ENCODE peak calls at places on chromosomes 4 and X, in nine cellular contexts. A, N, G, Z, F, T, K, W and D are unnamed samples.

GRCh38 chr4:54226399-54227260 is 2.5 kb upstream of the PDGFRA start:
- DNase-seq in F (no peak), A (peak; percentile 56), Z (peak; percentile 35), W (no peak), K (no peak), T (peak; percentile 96), G (peak; percentile 47), N (peak; percentile 60), D (no peak)

GRCh38 chr4:147085796-147086195 is 140.1 kb upstream of the TTC29 start:
- DNase-seq in F (no peak), W (no peak), K (no peak), A (no peak), N (no peak), Z (no peak), T (no peak), G (no peak), D (no peak)

GRCh38 chr4:153010137-153010536 is 74.0 kb downstream of the FHDC1 start:
- DNase-seq in A (no peak), W (no peak), G (no peak), T (no peak), Z (no peak), N (no peak), K (no peak), F (no peak), D (no peak)

GRCh38 chrX:53716328-53717088 is 30.0 kb upstream of the HUWE1 start:
- DNase-seq in G (no peak), F (no peak), N (no peak), K (no peak), T (peak; percentile 28), Z (no peak), W (peak; percentile 41), A (no peak), D (no peak)

GRCh38 chrX:16612257-16612987 is 37.5 kb upstream of the S100G start:
- DNase-seq in T (no peak), N (no peak), W (no peak), G (no peak), K (no peak), F (no peak), A (no peak), Z (no peak), D (no peak)

GRCh38 chr4:107017681-107018321 is 18.3 kb downstream of the DKK2 start:
- DNase-seq in T (no peak), N (no peak), Z (no peak), F (no peak), G (no peak), W (no peak), K (no peak), A (no peak), D (no peak)

GRCh38 chrX:12701625-12702024 is 89.6 kb upstream of the PRPS2 start:
- DNase-seq in T (peak; percentile 79), A (no peak), G (peak; percentile 58), W (peak; percentile 49), N (peak; percentile 75), F (no peak), Z (peak; percentile 33), K (peak; percentile 15), D (peak; percentile 36)

GRCh38 chr4:100935090-100935489 is 412.2 kb downstream of the PPP3CA start:
- DNase-seq in N (no peak), T (no peak), F (no peak), K (no peak), Z (no peak), A (no peak), G (no peak), W (no peak), D (no peak)

GRCh38 chr4:7649741-7650531 is 215.2 kb upstream of the PSAPL1 start:
- DNase-seq in T (peak; percentile 65), G (no peak), F (no peak), W (no peak), N (peak; percentile 41), A (peak; percentile 31), Z (no peak), K (no peak), D (peak; percentile 58)

GRCh38 chr4:145502809-145503208 is 21.2 kb downstream of the SMAD1 start:
- DNase-seq in K (no peak), G (no peak), F (no peak), W (no peak), A (no peak), N (no peak), Z (no peak), T (no peak), D (no peak)

GRCh38 chr4:74549936-74550335 is 105.0 kb downstream of the AREG start:
- DNase-seq in A (no peak), F (no peak), W (no peak), Z (no peak), N (no peak), T (no peak), K (no peak), G (no peak), D (no peak)

GRCh38 chr4:117898496-117898895 is 135.8 kb upstream of the NDST3 start:
- DNase-seq in W (no peak), A (no peak), Z (no peak), T (no peak), K (no peak), F (no peak), G (no peak), N (no peak), D (no peak)

GRCh38 chr4:151676301-151676700 is 84.5 kb downstream of the GATB start:
- DNase-seq in T (peak; percentile 67), W (no peak), F (no peak), Z (no peak), N (no peak), A (no peak), K (no peak), G (no peak), D (no peak)

GRCh38 chr4:4599886-4600285 is 58.0 kb upstream of the STX18 start:
- DNase-seq in W (no peak), G (no peak), A (no peak), N (no peak), Z (no peak), F (no peak), K (no peak), T (no peak), D (no peak)

GRCh38 chr4:88672987-88673386 is 24.6 kb downstream of the NAP1L5 start:
- DNase-seq in G (peak; percentile 47), A (no peak), W (no peak), N (no peak), K (no peak), Z (peak; percentile 10), F (no peak), T (peak; percentile 64), D (peak; percentile 10)

GRCh38 chrX:44305921-44306320 is 37.6 kb downstream of the EFHC2 start:
- DNase-seq in F (no peak), W (no peak), T (no peak), G (no peak), K (no peak), N (no peak), Z (no peak), A (no peak), D (no peak)

GRCh38 chr4:94399721-94400120 is 52.0 kb upstream of the PDLIM5 start:
- DNase-seq in A (no peak), W (no peak), F (no peak), G (no peak), K (no peak), T (no peak), Z (no peak), N (no peak), D (no peak)

DNA sequence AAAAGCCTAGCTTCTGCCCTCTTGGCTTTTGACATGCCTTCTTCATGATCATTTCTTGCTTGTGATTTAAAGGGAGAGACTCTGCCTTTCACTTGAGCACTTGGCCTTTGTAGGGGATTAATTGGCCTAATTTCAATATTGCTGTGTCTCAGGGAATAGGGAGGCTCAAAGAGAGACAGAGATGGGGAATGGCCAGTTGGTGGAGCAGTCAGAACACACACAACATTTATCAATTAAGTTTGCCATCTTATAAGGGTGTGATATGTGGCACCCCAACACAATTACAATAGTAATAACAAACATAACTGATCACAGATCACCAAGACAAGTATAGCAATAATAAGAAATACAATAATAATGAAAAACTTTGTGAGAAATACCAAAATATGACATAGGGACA is 122.5 kb upstream of the VCX start:
- DNase-seq in Z (no peak), N (no peak), W (no peak), G (no peak), K (no peak), F (no peak), A (no peak), T (no peak), D (no peak)
- TF ChIP-seq CTCF in Z (no peak), N (no peak), W (no peak), G (no peak), K (no peak), F (no peak), A (peak; percentile 39), T (no peak), D (no peak)

DNA sequence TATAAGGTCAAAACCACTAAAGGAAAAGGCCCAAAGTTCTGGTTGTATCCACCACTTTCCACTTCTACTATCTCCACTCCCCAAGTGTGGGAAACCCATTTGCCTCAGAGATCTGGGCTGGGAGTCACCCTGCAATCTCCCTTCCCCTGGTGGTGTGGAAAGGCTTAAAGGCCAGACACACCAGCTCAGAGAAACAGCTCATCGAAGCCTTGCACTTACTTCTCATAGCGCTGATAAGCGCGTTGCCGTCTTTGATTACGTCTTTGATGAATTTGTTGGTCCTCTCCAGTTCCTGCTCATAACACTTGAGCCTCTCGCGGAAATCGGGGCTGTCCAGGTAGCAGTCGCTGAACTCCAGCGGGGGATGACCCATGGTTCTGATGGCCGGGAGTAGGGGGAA is 647 bp downstream of the OPHN1 start:
- DNase-seq in K (no peak), G (no peak), N (no peak), A (no peak), W (no peak), Z (no peak), F (no peak), T (no peak), D (no peak)
- TF ChIP-seq CTCF in K (no peak), G (no peak), N (no peak), A (no peak), W (no peak), Z (no peak), F (no peak), T (no peak), D (no peak)

GRCh38 chr4:20313237-20314030 is 61.7 kb downstream of the SLIT2 start:
- DNase-seq in T (peak; percentile 47), W (no peak), K (no peak), G (peak; percentile 80), Z (no peak), N (no peak), F (no peak), A (no peak), D (peak; percentile 4)
- TF ChIP-seq CTCF in T (peak; percentile 43), W (no peak), K (peak; percentile 75), G (peak; percentile 27), Z (no peak), N (no peak), F (no peak), A (peak; percentile 6), D (peak; percentile 53)

DNA sequence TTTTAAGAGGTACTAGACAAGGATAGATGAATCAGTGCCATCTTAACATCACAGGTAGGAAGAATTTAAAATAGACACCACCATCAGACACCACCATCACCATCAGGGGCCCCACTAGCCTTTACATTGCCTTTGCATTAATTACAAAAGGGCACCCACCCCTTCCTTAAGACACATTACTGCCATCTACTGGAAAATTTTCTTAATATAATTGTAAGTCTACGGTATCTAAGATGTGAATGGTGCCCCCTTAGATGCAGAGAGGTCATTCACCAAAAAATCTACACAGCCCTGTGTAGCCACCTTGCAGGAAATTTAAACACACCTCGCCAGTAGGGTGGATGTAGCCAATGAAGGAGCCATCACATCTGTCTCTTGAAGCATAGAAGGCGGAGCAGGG is 184.1 kb downstream of the MID1IP1 start:
- DNase-seq in Z (peak; percentile 50), F (no peak), N (no peak), K (no peak), W (no peak), A (no peak), G (no peak), T (peak; percentile 41), D (peak; percentile 50)
- TF ChIP-seq CTCF in Z (no peak), F (no peak), N (no peak), K (peak; percentile 16), W (peak; percentile 23), A (peak; percentile 35), G (no peak), T (peak; percentile 30), D (peak; percentile 14)